ENCODE peak calls at places on chromosome X, in seven cellular contexts. Z, D, J, V, G, M and N are unnamed samples.

GRCh38 chrX:155747520-155747919 is 133.6 kb upstream of the VAMP7 start:
- DNase-seq in Z (peak; percentile 25), D (no peak), J (no peak), V (peak; percentile 18), G (no peak), M (no peak), N (peak; percentile 53)

GRCh38 chrX:23752740-23753435 is 9.8 kb upstream of the ACOT9 start:
- DNase-seq in Z (no peak), D (no peak), J (peak; percentile 46), V (peak; percentile 41), G (no peak), M (no peak), N (no peak)

GRCh38 chrX:149829751-149830191 is 48.0 kb downstream of the MAGEA9 start:
- DNase-seq in Z (no peak), D (no peak), J (peak; percentile 71), V (peak; percentile 68), G (no peak), M (no peak), N (no peak)

GRCh38 chrX:84340981-84341380 is 153.0 kb upstream of the RPS6KA6 start:
- DNase-seq in Z (no peak), D (no peak), J (peak; percentile 39), V (peak; percentile 42), G (no peak), M (no peak), N (no peak)

GRCh38 chrX:124347242-124347641 is 879 bp downstream of the SH2D1A start:
- DNase-seq in Z (no peak), D (no peak), J (no peak), V (no peak), G (no peak), M (no peak), N (no peak)

GRCh38 chrX:39619182-39620009 is 478.4 kb downstream of the BCOR start:
- DNase-seq in Z (no peak), D (no peak), J (no peak), V (peak; percentile 15), G (peak; percentile 35), M (no peak), N (no peak)

GRCh38 chrX:85995641-85996040 is 51.7 kb downstream of the CHM start:
- DNase-seq in Z (no peak), D (no peak), J (no peak), V (no peak), G (no peak), M (no peak), N (no peak)

GRCh38 chrX:10050481-10050880 is 83.3 kb downstream of the CLDN34 start:
- DNase-seq in Z (peak; percentile 22), D (no peak), J (peak; percentile 35), V (no peak), G (peak; percentile 17), M (no peak), N (peak; percentile 17)

GRCh38 chrX:1646009-1646408 is 31.1 kb downstream of the ASMT start:
- DNase-seq in Z (no peak), D (no peak), J (no peak), V (no peak), G (no peak), M (no peak), N (no peak)

GRCh38 chrX:19904778-19905367 is 17.5 kb upstream of the SH3KBP1 start:
- DNase-seq in Z (no peak), D (no peak), J (peak; percentile 53), V (peak; percentile 71), G (no peak), M (no peak), N (peak; percentile 4)

GRCh38 chrX:7270018-7270417 is 122.1 kb upstream of the PUDP start:
- DNase-seq in Z (no peak), D (no peak), J (no peak), V (no peak), G (no peak), M (no peak), N (no peak)

GRCh38 chrX:51614353-51614752 is 4.4 kb downstream of the CENPVL3 start:
- DNase-seq in Z (no peak), D (no peak), J (peak; percentile 16), V (peak; percentile 57), G (no peak), M (no peak), N (no peak)

GRCh38 chrX:130799393-130799792 is 103.6 kb downstream of the ENOX2 start:
- DNase-seq in Z (no peak), D (no peak), J (peak; percentile 5), V (peak; percentile 24), G (no peak), M (no peak), N (no peak)

GRCh38 chrX:21373001-21373400 is 1.2 kb upstream of the CNKSR2 start:
- DNase-seq in Z (no peak), D (no peak), J (no peak), V (no peak), G (no peak), M (no peak), N (no peak)

GRCh38 chrX:97639526-97639925 is 755.8 kb downstream of the RPA4 start:
- DNase-seq in Z (no peak), D (no peak), J (no peak), V (no peak), G (no peak), M (no peak), N (no peak)

GRCh38 chrX:14039344-14039743 is 9.7 kb upstream of the GEMIN8 start:
- DNase-seq in Z (no peak), D (no peak), J (peak; percentile 50), V (peak; percentile 59), G (peak; percentile 34), M (no peak), N (no peak)

GRCh38 chrX:120660638-120661037 is 30.8 kb upstream of the C1GALT1C1 start:
- DNase-seq in Z (no peak), D (no peak), J (no peak), V (no peak), G (no peak), M (no peak), N (no peak)

GRCh38 chrX:73563740-73564073 is 710 bp downstream of the CHIC1 start:
- DNase-seq in Z (no peak), D (no peak), J (peak; percentile 29), V (peak; percentile 21), G (no peak), M (no peak), N (no peak)

GRCh38 chrX:114675365-114675764 is 91.5 kb downstream of the HTR2C start:
- DNase-seq in Z (no peak), D (no peak), J (peak; percentile 17), V (peak; percentile 21), G (no peak), M (no peak), N (no peak)

GRCh38 chrX:105781794-105782193 is 40.5 kb upstream of the NRK start:
- DNase-seq in Z (peak; percentile 11), D (no peak), J (no peak), V (no peak), G (no peak), M (no peak), N (no peak)

GRCh38 chrX:122087353-122087752 is 1039.9 kb downstream of the GLUD2 start:
- DNase-seq in Z (no peak), D (no peak), J (peak; percentile 18), V (peak; percentile 53), G (no peak), M (no peak), N (no peak)

GRCh38 chrX:112368371-112368770 is 285.8 kb upstream of the TRPC5 start:
- DNase-seq in Z (no peak), D (no peak), J (no peak), V (no peak), G (peak; percentile 4), M (no peak), N (no peak)

GRCh38 chrX:120269379-120270035 is 18.9 kb downstream of the ZBTB33 start:
- DNase-seq in Z (no peak), D (no peak), J (no peak), V (peak; percentile 23), G (no peak), M (no peak), N (no peak)

GRCh38 chrX:18410038-18410437 is 15.4 kb upstream of the CDKL5 start:
- DNase-seq in Z (no peak), D (no peak), J (peak; percentile 20), V (peak; percentile 75), G (no peak), M (no peak), N (no peak)

DNA sequence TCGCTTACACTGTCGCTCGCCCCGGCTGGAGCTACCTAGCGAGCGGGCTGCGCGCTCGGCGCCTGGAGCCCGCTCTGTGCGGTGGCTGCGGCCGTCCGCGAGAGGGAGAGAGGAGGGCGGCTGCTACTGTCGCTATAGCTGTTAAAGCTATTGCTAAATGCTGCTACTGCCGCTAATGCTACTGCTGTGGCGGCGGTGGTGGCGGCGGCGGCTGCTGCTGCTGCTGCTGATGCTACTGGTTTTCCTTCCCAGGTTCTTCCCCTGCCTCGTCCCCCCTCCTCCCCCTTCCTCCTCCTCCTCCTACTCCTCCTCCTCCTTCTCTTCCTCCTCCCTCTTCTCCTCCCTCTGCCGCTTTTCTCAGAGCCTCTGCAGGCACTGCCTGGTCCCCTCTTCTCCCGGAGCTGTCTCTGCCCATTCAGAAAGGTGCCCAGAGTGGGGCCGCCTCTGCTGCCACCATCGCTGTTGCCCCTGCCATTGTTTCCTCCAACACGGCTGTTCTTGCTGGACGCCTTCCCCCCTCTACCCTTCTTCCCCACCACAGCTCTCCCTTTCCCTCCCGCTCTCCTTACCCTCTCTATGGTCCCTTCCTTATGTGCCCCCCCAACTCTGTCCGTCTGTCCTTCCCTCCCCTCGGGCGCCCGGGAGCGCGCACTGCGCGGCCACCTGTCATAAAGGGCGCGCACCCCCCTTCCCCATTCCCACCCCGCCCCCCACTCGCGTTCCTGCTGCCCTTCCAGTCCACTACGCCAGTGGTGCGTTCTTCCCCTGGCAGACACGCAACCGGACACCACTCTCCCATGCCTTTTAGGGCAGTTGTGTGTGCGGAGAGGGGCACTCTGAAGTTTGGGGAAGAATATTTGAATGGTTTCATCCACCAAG is at the start of gene NEXMIF:
- DNase-seq in Z (peak; percentile 18), D (no peak), J (no peak), V (peak; percentile 15), G (peak; percentile 47), M (no peak), N (no peak)
- TF ChIP-seq CTCF in Z (peak; percentile 35), D (no peak), J (peak; percentile 18), V (no peak), G (no peak), M (peak; percentile 19), N (peak; percentile 19)

DNA sequence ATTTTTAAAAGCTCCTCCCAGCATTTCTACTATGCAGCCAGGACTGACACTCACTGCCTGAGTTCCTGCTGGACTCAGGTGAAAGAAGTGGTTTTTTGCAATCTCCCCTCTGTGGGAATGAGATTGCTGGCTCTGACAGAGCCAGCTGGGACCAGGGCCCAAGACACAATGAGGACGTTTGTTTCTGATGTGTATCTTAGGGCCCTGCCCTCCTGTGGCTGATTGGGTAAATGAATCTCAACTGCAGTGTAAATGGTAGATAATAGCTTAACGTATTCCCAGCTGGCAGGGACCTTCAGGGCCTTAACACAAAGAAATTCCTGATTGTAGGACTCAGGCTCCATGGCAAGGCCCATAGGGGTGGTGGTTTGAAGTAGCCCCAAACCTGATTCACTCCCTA is 85.8 kb upstream of the PRPS1 start:
- DNase-seq in Z (no peak), D (no peak), J (peak; percentile 27), V (peak; percentile 46), G (no peak), M (no peak), N (no peak)
- TF ChIP-seq CTCF in Z (no peak), D (no peak), J (no peak), V (peak; percentile 42), G (no peak), M (no peak), N (no peak)

GRCh38 chrX:72128881-72129280 is 2.8 kb downstream of the RTL5 start:
- DNase-seq in Z (no peak), D (no peak), J (no peak), V (peak; percentile 19), G (peak; percentile 42), M (no peak), N (no peak)
- TF ChIP-seq CTCF in Z (peak; percentile 36), D (peak; percentile 39), J (peak; percentile 47), V (peak; percentile 48), G (peak; percentile 54), M (peak; percentile 35), N (no peak)

GRCh38 chrX:127459784-127460183 is 592.4 kb downstream of the ACTRT1 start:
- DNase-seq in Z (no peak), D (no peak), J (no peak), V (no peak), G (no peak), M (no peak), N (no peak)
- TF ChIP-seq CTCF in Z (no peak), D (no peak), J (no peak), V (no peak), G (no peak), M (no peak), N (no peak)